ENCODE peak calls at places on chromosomes 2 and 18, in five cellular contexts. One of them, this sample, is unnamed.

GRCh38 chr2:160085662-160086061 is 23.2 kb upstream of the PLA2R1 start:
- DNase-seq in GM23248: no peak
- DNase-seq in IMR-90: no peak
- DNase-seq in colonic mucosa: no peak
- DNase-seq in activated naive CD4-positive, alpha-beta T cell: no peak
- DNase-seq in this sample: no peak

GRCh38 chr2:197152451-197153228 is 157.9 kb downstream of the ANKRD44 start:
- DNase-seq in GM23248: peak; percentile 51
- DNase-seq in IMR-90: peak; percentile 72
- DNase-seq in colonic mucosa: no peak
- DNase-seq in activated naive CD4-positive, alpha-beta T cell: no peak
- DNase-seq in this sample: no peak

GRCh38 chr2:234996467-234997270 is 44.9 kb downstream of the SH3BP4 start:
- DNase-seq in GM23248: peak; percentile 48
- DNase-seq in IMR-90: peak; percentile 79
- DNase-seq in colonic mucosa: no peak
- DNase-seq in activated naive CD4-positive, alpha-beta T cell: no peak
- DNase-seq in this sample: no peak

GRCh38 chr18:64017870-64018269 is 48.0 kb downstream of the SERPINB8 start:
- DNase-seq in GM23248: peak; percentile 54
- DNase-seq in IMR-90: peak; percentile 13
- DNase-seq in colonic mucosa: no peak
- DNase-seq in activated naive CD4-positive, alpha-beta T cell: no peak
- DNase-seq in this sample: no peak

GRCh38 chr18:5285326-5285725 is 10.2 kb downstream of the ZBTB14 start:
- DNase-seq in GM23248: no peak
- DNase-seq in IMR-90: no peak
- DNase-seq in colonic mucosa: no peak
- DNase-seq in activated naive CD4-positive, alpha-beta T cell: no peak
- DNase-seq in this sample: no peak

GRCh38 chr2:228841877-228842276 is 429.2 kb downstream of the PID1 start:
- DNase-seq in GM23248: no peak
- DNase-seq in IMR-90: no peak
- DNase-seq in colonic mucosa: no peak
- DNase-seq in activated naive CD4-positive, alpha-beta T cell: no peak
- DNase-seq in this sample: no peak

GRCh38 chr2:34408100-34408499 is 809.0 kb upstream of the FAM98A start:
- DNase-seq in GM23248: no peak
- DNase-seq in IMR-90: no peak
- DNase-seq in colonic mucosa: no peak
- DNase-seq in activated naive CD4-positive, alpha-beta T cell: no peak
- DNase-seq in this sample: no peak

GRCh38 chr2:143720093-143720664 is 591.0 kb downstream of the ARHGAP15 start:
- DNase-seq in GM23248: no peak
- DNase-seq in IMR-90: no peak
- DNase-seq in colonic mucosa: no peak
- DNase-seq in activated naive CD4-positive, alpha-beta T cell: no peak
- DNase-seq in this sample: no peak

GRCh38 chr2:127584516-127585033 is 49.1 kb downstream of the MYO7B start:
- DNase-seq in GM23248: no peak
- DNase-seq in IMR-90: no peak
- DNase-seq in colonic mucosa: no peak
- DNase-seq in activated naive CD4-positive, alpha-beta T cell: no peak
- DNase-seq in this sample: no peak

GRCh38 chr2:136246086-136246669 is 128.2 kb upstream of the CXCR4 start:
- DNase-seq in GM23248: peak; percentile 58
- DNase-seq in IMR-90: peak; percentile 4
- DNase-seq in colonic mucosa: peak; percentile 38
- DNase-seq in activated naive CD4-positive, alpha-beta T cell: no peak
- DNase-seq in this sample: no peak

GRCh38 chr2:65999790-66000189 is 435.1 kb upstream of the MEIS1 start:
- DNase-seq in GM23248: peak; percentile 16
- DNase-seq in IMR-90: no peak
- DNase-seq in colonic mucosa: no peak
- DNase-seq in activated naive CD4-positive, alpha-beta T cell: no peak
- DNase-seq in this sample: no peak

GRCh38 chr2:118492335-118492734 is 355.1 kb downstream of the EN1 start:
- DNase-seq in GM23248: no peak
- DNase-seq in IMR-90: peak; percentile 37
- DNase-seq in colonic mucosa: no peak
- DNase-seq in activated naive CD4-positive, alpha-beta T cell: no peak
- DNase-seq in this sample: no peak

GRCh38 chr18:457533-457932 is 43.0 kb downstream of the COLEC12 start:
- DNase-seq in GM23248: peak; percentile 38
- DNase-seq in IMR-90: peak; percentile 48
- DNase-seq in colonic mucosa: no peak
- DNase-seq in activated naive CD4-positive, alpha-beta T cell: no peak
- DNase-seq in this sample: no peak

GRCh38 chr2:159064446-159065301 is 96.2 kb downstream of the TANC1 start:
- DNase-seq in GM23248: peak; percentile 33
- DNase-seq in IMR-90: peak; percentile 58
- DNase-seq in colonic mucosa: peak; percentile 32
- DNase-seq in activated naive CD4-positive, alpha-beta T cell: no peak
- DNase-seq in this sample: no peak

GRCh38 chr2:46521215-46521683 is 41.9 kb downstream of the TMEM247 start:
- DNase-seq in GM23248: peak; percentile 86
- DNase-seq in IMR-90: peak; percentile 84
- DNase-seq in colonic mucosa: peak; percentile 54
- DNase-seq in activated naive CD4-positive, alpha-beta T cell: no peak
- DNase-seq in this sample: no peak

GRCh38 chr2:204892506-204893255 is 347.4 kb downstream of the PARD3B start:
- DNase-seq in GM23248: peak; percentile 92
- DNase-seq in IMR-90: peak; percentile 78
- DNase-seq in colonic mucosa: no peak
- DNase-seq in activated naive CD4-positive, alpha-beta T cell: no peak
- DNase-seq in this sample: no peak

GRCh38 chr18:24659837-24660720 is 199.6 kb downstream of the HRH4 start:
- DNase-seq in GM23248: peak; percentile 61
- DNase-seq in IMR-90: peak; percentile 18
- DNase-seq in colonic mucosa: peak; percentile 25
- DNase-seq in activated naive CD4-positive, alpha-beta T cell: no peak
- DNase-seq in this sample: no peak

GRCh38 chr2:172859821-172860707 is 124.4 kb downstream of the RAPGEF4 start:
- DNase-seq in GM23248: no peak
- DNase-seq in IMR-90: no peak
- DNase-seq in colonic mucosa: no peak
- DNase-seq in activated naive CD4-positive, alpha-beta T cell: no peak
- DNase-seq in this sample: no peak

GRCh38 chr2:239598011-239598731 is 197.4 kb upstream of the HDAC4 start:
- DNase-seq in GM23248: no peak
- DNase-seq in IMR-90: no peak
- DNase-seq in colonic mucosa: no peak
- DNase-seq in activated naive CD4-positive, alpha-beta T cell: no peak
- DNase-seq in this sample: no peak

GRCh38 chr2:207385903-207386302 is 143.9 kb upstream of the CREB1 start:
- DNase-seq in GM23248: peak; percentile 87
- DNase-seq in IMR-90: peak; percentile 83
- DNase-seq in colonic mucosa: no peak
- DNase-seq in activated naive CD4-positive, alpha-beta T cell: no peak
- DNase-seq in this sample: no peak